ENCODE peak calls at places on chromosomes 12 and 14, in six cellular contexts. X, L, S, U, K and H are unnamed samples.

GRCh38 chr14:76546426-76547221 is 170.7 kb downstream of the ESRRB start:
- DNase-seq in S (peak), U (no peak), K (peak), X (no peak), L (peak), H (no peak)

GRCh38 chr12:111443586-111443985 is 37.9 kb downstream of the SH2B3 start:
- DNase-seq in X (no peak), U (no peak), S (no peak), K (no peak), L (no peak), H (no peak)

GRCh38 chr12:46572644-46573630 is 200.4 kb upstream of the SLC38A2 start:
- DNase-seq in S (no peak), U (no peak), L (no peak), K (no peak), X (no peak), H (no peak)

GRCh38 chr12:48021485-48022179 is 17.4 kb upstream of the COL2A1 start:
- DNase-seq in S (no peak), U (peak), L (no peak), X (peak), K (no peak), H (no peak)

GRCh38 chr14:21191809-21192446 is 36.1 kb upstream of the OR5AU1 start:
- DNase-seq in X (peak), L (peak), U (peak), K (peak), S (peak), H (no peak)

GRCh38 chr14:49893309-49894213 is 679 bp downstream of the ARF6 start:
- DNase-seq in X (no peak), L (no peak), K (no peak), U (no peak), S (peak), H (no peak)

GRCh38 chr12:12072064-12072760 is 1.5 kb downstream of the BCL2L14 start:
- DNase-seq in L (peak), U (no peak), K (no peak), S (no peak), X (no peak), H (peak)

GRCh38 chr12:120856980-120857379 is 47.2 kb downstream of the SPPL3 start:
- DNase-seq in L (no peak), U (no peak), X (no peak), S (peak), K (peak), H (no peak)

GRCh38 chr14:68358500-68358899 is 434.4 kb downstream of the ZFP36L1 start:
- DNase-seq in S (no peak), L (no peak), X (no peak), K (no peak), U (no peak), H (no peak)

GRCh38 chr12:51390457-51391046 is 654 bp downstream of the GALNT6 start:
- DNase-seq in U (no peak), X (no peak), K (no peak), L (no peak), S (no peak), H (no peak)
- TF ChIP-seq ZNF274 in U (no peak), X (no peak), K (no peak), L (no peak), S (no peak), H (no peak)

DNA sequence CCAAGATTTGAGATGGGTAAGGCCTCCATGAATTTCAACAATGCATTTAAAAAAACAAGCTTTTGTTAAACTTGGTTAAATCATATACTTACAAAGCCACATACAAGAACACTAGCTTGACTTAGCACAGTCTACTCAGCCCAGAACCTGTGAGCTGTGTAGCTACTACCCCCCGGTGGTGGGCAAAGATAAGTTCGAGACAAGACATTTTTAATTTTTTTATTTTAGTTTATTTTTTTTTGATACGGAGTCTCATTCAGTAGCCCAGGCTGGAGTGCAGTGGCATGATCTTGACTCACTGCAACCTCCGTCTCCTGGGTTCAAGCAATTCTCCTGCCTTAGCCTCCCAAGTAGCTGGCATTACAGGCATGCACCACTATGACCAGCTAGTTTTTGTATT is 3.7 kb upstream of the NECAP1 start:
- DNase-seq in K (peak), U (no peak), S (peak), L (no peak), X (peak), H (no peak)
- TF ChIP-seq ZNF274 in K (no peak), U (no peak), S (no peak), L (no peak), X (no peak), H (no peak)

DNA sequence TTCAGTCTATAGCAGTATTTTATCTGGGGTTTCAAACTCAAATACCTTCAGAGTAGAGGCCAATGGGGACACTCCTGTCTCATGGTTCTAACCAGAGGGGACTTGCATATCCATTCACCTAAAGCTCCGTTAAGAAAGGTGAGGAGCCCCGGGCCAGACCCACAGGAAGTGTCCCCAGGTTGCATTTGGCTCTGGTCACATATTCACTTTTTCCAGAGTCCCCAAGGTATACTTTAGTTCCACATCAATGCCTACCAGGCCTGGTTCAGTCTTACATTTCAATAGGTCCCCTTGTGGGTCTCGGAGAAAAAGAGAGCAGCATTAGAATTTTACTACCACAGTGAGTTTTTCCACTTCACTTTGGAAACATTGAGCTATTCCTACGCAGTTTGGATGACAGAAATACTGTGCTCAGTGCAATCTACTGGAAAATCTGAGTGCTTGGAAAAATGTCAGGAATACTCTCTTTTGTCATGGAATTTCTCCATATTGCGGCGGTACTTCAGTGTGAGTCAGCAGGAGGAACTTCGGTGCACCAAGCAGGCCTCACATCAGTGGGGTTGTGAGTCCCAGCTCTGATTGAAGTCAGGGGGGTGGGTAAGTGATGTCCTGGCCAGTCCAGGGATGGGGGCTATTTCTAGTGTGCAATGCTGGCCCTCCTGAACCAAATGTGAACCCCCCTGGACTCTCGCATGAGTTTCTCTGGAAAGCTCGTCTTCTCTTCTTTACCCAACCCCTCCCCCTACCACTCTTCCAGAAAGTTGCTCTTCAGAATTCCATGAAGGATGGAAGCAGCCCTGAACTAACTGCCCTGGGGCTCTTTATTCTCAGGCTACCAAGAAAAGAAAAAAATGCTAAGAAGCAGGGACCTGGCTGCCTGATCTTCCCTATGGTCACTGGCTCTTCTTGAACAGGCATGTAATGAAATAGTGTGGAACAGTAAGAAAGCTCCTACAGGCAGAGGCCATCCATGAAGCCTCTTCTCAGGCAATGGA is 184.7 kb downstream of the PRKCH start:
- DNase-seq in X (no peak), L (no peak), S (no peak), U (no peak), K (no peak), H (no peak)
- TF ChIP-seq ZNF274 in X (no peak), L (no peak), S (no peak), U (no peak), K (no peak), H (no peak)

GRCh38 chr12:42780671-42781070 is 191.1 kb upstream of the PRICKLE1 start:
- DNase-seq in K (no peak), L (no peak), S (no peak), X (no peak), U (no peak), H (no peak)

GRCh38 chr12:42774238-42774637 is 184.7 kb upstream of the PRICKLE1 start:
- DNase-seq in U (no peak), K (no peak), X (no peak), S (no peak), L (no peak), H (no peak)

GRCh38 chr12:42776396-42776795 is 186.8 kb upstream of the PRICKLE1 start:
- DNase-seq in S (no peak), X (no peak), U (no peak), K (no peak), L (no peak), H (no peak)

DNA sequence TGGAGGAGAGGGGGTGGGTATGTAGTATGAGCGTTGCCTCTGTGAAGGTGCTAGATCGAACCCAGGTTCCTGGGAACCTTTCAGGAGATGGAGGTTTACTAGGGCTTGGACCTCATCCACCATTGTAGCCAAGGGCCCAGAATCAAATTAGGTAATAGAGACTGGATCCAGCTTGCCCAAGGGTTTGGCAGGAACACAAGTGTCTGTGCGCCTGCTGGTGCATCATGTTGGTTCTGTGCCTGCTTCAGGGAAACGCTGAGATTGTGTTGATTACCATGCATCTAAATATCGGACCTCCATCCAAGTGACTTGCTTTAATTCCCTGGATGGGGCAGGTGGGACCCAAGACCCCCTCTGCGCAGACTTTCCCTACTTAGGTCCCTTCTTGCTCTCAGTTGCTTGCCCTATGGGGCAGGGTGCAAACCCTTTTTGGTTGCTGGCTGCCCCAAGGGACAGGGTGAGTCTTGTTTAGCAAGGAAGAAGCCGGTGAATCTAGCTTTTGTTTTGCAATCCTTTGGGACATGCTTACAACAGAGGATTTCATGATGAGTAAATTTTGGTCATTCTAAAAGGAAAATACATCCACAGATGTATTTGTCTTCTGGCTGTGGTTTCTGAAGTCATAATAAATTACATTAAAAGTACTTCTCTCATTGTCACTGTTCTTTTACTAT is 189.8 kb upstream of the PRICKLE1 start:
- DNase-seq in S (no peak), K (no peak), X (no peak), U (no peak), L (no peak), H (no peak)
- TF ChIP-seq ZNF274 in S (no peak), K (no peak), X (no peak), U (no peak), L (no peak), H (no peak)

GRCh38 chr14:65961004-65961403 is 525.2 kb upstream of the CCDC196 start:
- DNase-seq in X (peak), S (peak), K (peak), U (peak), L (no peak), H (no peak)

GRCh38 chr14:65957631-65958205 is 528.5 kb upstream of the CCDC196 start:
- DNase-seq in U (no peak), K (no peak), L (no peak), S (no peak), X (no peak), H (no peak)

GRCh38 chr14:65959563-65960024 is 526.6 kb upstream of the CCDC196 start:
- DNase-seq in X (no peak), S (no peak), K (no peak), L (no peak), U (no peak), H (no peak)

GRCh38 chr14:65954915-65955314 is 531.3 kb upstream of the CCDC196 start:
- DNase-seq in S (no peak), K (no peak), U (no peak), X (no peak), L (no peak), H (no peak)

DNA sequence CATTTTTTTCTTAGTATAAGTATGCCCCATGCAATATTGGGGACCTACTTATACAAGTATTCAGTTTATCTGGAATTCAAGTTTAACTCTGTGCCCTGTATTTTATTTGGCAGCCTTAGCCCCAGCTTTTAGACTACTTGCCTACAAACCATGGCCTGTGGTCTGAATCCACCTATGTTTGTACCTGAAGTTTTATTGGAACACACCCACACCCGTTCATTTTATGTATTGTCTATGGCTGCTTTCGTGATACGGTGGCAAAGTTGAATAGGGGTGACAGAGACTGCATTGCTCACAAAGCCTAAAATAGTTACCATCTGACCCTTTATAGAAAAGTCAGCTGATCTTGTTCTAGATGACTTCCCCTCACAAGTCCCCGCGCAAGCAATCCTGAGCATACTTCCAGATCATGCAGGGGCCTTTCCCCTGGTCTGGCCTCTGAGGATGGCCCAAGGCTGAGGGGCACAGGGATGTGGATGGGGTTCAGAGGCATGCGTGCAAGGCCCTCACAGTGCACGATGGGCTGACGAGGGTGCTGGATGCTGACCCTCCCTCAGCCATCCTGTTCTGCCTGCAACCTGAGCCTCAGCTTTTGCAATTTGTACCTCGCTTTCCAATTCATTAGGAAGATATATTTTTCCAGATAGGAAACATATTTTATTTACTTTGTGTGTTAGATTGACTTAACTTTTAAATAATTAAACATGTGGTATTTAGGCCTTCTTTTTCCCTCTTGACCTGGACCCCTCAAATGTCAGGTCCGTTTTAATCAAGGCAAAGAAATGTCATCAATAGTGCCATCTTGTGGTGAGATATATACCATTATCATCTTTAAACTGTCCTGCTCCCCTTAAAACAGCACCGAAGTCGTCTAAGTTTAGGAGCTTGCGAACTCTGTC is 527.3 kb upstream of the CCDC196 start:
- DNase-seq in K (peak), S (peak), X (peak), L (peak), U (no peak), H (no peak)
- TF ChIP-seq ZNF274 in K (no peak), S (no peak), X (no peak), L (no peak), U (no peak), H (no peak)